ENCODE peak calls at places on chromosomes 3 and 15, in eight cellular contexts. One of them, this sample, is unnamed.

GRCh38 chr3:25861566-25861965 is 71.7 kb downstream of the OXSM start:
- DNase-seq in tibial artery: no peak
- DNase-seq in fibroblast of lung: no peak
- DNase-seq in cardiac fibroblast: no peak
- DNase-seq in fibroblast of villous mesenchyme: no peak
- DNase-seq in transverse colon: no peak
- DNase-seq in ovary: no peak
- DNase-seq in body of pancreas: no peak
- DNase-seq in this sample: no peak

GRCh38 chr15:100093211-100094126 is 248.3 kb downstream of the ADAMTS17 start:
- DNase-seq in body of pancreas: no peak
- DNase-seq in fibroblast of villous mesenchyme: peak; percentile 51
- DNase-seq in fibroblast of lung: peak; percentile 90
- DNase-seq in transverse colon: no peak
- DNase-seq in tibial artery: no peak
- DNase-seq in cardiac fibroblast: peak; percentile 28
- DNase-seq in ovary: no peak
- DNase-seq in this sample: no peak

GRCh38 chr15:29472901-29473423 is 203.3 kb upstream of the NSMCE3 start:
- DNase-seq in ovary: no peak
- DNase-seq in cardiac fibroblast: no peak
- DNase-seq in fibroblast of villous mesenchyme: no peak
- DNase-seq in fibroblast of lung: no peak
- DNase-seq in transverse colon: no peak
- DNase-seq in tibial artery: no peak
- DNase-seq in body of pancreas: no peak
- DNase-seq in this sample: no peak

GRCh38 chr15:80888846-80889245 is 100.8 kb downstream of the MESD start:
- DNase-seq in ovary: no peak
- DNase-seq in transverse colon: no peak
- DNase-seq in tibial artery: no peak
- DNase-seq in body of pancreas: no peak
- DNase-seq in fibroblast of lung: no peak
- DNase-seq in fibroblast of villous mesenchyme: no peak
- DNase-seq in cardiac fibroblast: no peak
- DNase-seq in this sample: no peak

GRCh38 chr3:12175844-12176453 is 17.2 kb upstream of the TIMP4 start:
- DNase-seq in fibroblast of lung: peak; percentile 33
- DNase-seq in ovary: peak; percentile 53
- DNase-seq in tibial artery: peak; percentile 71
- DNase-seq in body of pancreas: peak; percentile 64
- DNase-seq in fibroblast of villous mesenchyme: peak; percentile 67
- DNase-seq in transverse colon: peak; percentile 67
- DNase-seq in cardiac fibroblast: peak; percentile 72
- DNase-seq in this sample: no peak

GRCh38 chr3:5151586-5151985 is 29.5 kb downstream of the ARL8B start:
- DNase-seq in body of pancreas: no peak
- DNase-seq in transverse colon: no peak
- DNase-seq in fibroblast of lung: no peak
- DNase-seq in cardiac fibroblast: no peak
- DNase-seq in tibial artery: no peak
- DNase-seq in ovary: no peak
- DNase-seq in fibroblast of villous mesenchyme: no peak
- DNase-seq in this sample: no peak

GRCh38 chr3:139260793-139261736 is 82.8 kb upstream of the MRPS22 start:
- DNase-seq in fibroblast of villous mesenchyme: no peak
- DNase-seq in transverse colon: no peak
- DNase-seq in ovary: no peak
- DNase-seq in tibial artery: no peak
- DNase-seq in cardiac fibroblast: no peak
- DNase-seq in body of pancreas: no peak
- DNase-seq in fibroblast of lung: no peak
- DNase-seq in this sample: no peak

GRCh38 chr3:193660698-193661400 is 67.8 kb downstream of the OPA1 start:
- DNase-seq in cardiac fibroblast: no peak
- DNase-seq in body of pancreas: no peak
- DNase-seq in fibroblast of lung: no peak
- DNase-seq in tibial artery: no peak
- DNase-seq in ovary: no peak
- DNase-seq in fibroblast of villous mesenchyme: no peak
- DNase-seq in transverse colon: no peak
- DNase-seq in this sample: no peak

GRCh38 chr15:84826369-84826823 is 9.2 kb downstream of the ALPK3 start:
- DNase-seq in transverse colon: peak; percentile 50
- DNase-seq in ovary: no peak
- DNase-seq in cardiac fibroblast: peak; percentile 15
- DNase-seq in body of pancreas: peak; percentile 75
- DNase-seq in fibroblast of lung: peak; percentile 6
- DNase-seq in fibroblast of villous mesenchyme: no peak
- DNase-seq in tibial artery: peak; percentile 65
- DNase-seq in this sample: no peak

GRCh38 chr15:100901702-100902435 is 17.3 kb upstream of the LRRK1 start:
- DNase-seq in tibial artery: no peak
- DNase-seq in fibroblast of villous mesenchyme: peak; percentile 23
- DNase-seq in body of pancreas: peak; percentile 40
- DNase-seq in fibroblast of lung: peak; percentile 40
- DNase-seq in ovary: peak; percentile 21
- DNase-seq in transverse colon: no peak
- DNase-seq in cardiac fibroblast: peak; percentile 33
- DNase-seq in this sample: no peak

GRCh38 chr3:66948041-66948440 is 50.1 kb upstream of the KBTBD8 start:
- DNase-seq in transverse colon: no peak
- DNase-seq in cardiac fibroblast: no peak
- DNase-seq in body of pancreas: no peak
- DNase-seq in fibroblast of villous mesenchyme: no peak
- DNase-seq in tibial artery: no peak
- DNase-seq in fibroblast of lung: no peak
- DNase-seq in ovary: no peak
- DNase-seq in this sample: no peak

GRCh38 chr3:103319912-103320311 is 885.1 kb downstream of the ZPLD1 start:
- DNase-seq in body of pancreas: no peak
- DNase-seq in cardiac fibroblast: no peak
- DNase-seq in tibial artery: no peak
- DNase-seq in fibroblast of lung: no peak
- DNase-seq in fibroblast of villous mesenchyme: no peak
- DNase-seq in ovary: no peak
- DNase-seq in transverse colon: no peak
- DNase-seq in this sample: no peak

GRCh38 chr3:172384836-172385235 is 63.4 kb downstream of the GHSR start:
- DNase-seq in cardiac fibroblast: no peak
- DNase-seq in tibial artery: no peak
- DNase-seq in fibroblast of lung: peak; percentile 13
- DNase-seq in body of pancreas: no peak
- DNase-seq in transverse colon: no peak
- DNase-seq in ovary: no peak
- DNase-seq in fibroblast of villous mesenchyme: no peak
- DNase-seq in this sample: no peak

GRCh38 chr15:52191207-52191606 is at the start of gene GNB5:
- DNase-seq in transverse colon: no peak
- DNase-seq in fibroblast of villous mesenchyme: no peak
- DNase-seq in fibroblast of lung: no peak
- DNase-seq in body of pancreas: no peak
- DNase-seq in cardiac fibroblast: no peak
- DNase-seq in tibial artery: no peak
- DNase-seq in ovary: no peak
- DNase-seq in this sample: no peak

GRCh38 chr3:151816091-151816604 is 2.2 kb downstream of the AADAC start:
- DNase-seq in tibial artery: no peak
- DNase-seq in ovary: no peak
- DNase-seq in transverse colon: peak; percentile 14
- DNase-seq in fibroblast of lung: peak; percentile 83
- DNase-seq in fibroblast of villous mesenchyme: peak; percentile 79
- DNase-seq in cardiac fibroblast: peak; percentile 69
- DNase-seq in body of pancreas: no peak
- DNase-seq in this sample: no peak

GRCh38 chr3:60435941-60436650 is 815.2 kb downstream of the FHIT start:
- DNase-seq in tibial artery: no peak
- DNase-seq in fibroblast of lung: no peak
- DNase-seq in transverse colon: no peak
- DNase-seq in fibroblast of villous mesenchyme: no peak
- DNase-seq in body of pancreas: no peak
- DNase-seq in cardiac fibroblast: no peak
- DNase-seq in ovary: no peak
- DNase-seq in this sample: no peak

GRCh38 chr3:116441652-116442051 is 3.6 kb downstream of the LSAMP start:
- DNase-seq in body of pancreas: no peak
- DNase-seq in ovary: no peak
- DNase-seq in cardiac fibroblast: no peak
- DNase-seq in fibroblast of villous mesenchyme: no peak
- DNase-seq in transverse colon: no peak
- DNase-seq in tibial artery: no peak
- DNase-seq in fibroblast of lung: peak; percentile 33
- DNase-seq in this sample: no peak
- H3K4me3 ChIP-seq in body of pancreas: no peak overlapping the region
- H3K4me3 ChIP-seq in ovary: no peak overlapping the region
- H3K4me3 ChIP-seq in cardiac fibroblast: no peak overlapping the region
- H3K4me3 ChIP-seq in fibroblast of villous mesenchyme: no peak overlapping the region
- H3K4me3 ChIP-seq in transverse colon: no peak overlapping the region
- H3K4me3 ChIP-seq in tibial artery: no peak overlapping the region
- H3K4me3 ChIP-seq in fibroblast of lung: no peak overlapping the region
- H3K4me3 ChIP-seq in this sample: no peak overlapping the region

DNA sequence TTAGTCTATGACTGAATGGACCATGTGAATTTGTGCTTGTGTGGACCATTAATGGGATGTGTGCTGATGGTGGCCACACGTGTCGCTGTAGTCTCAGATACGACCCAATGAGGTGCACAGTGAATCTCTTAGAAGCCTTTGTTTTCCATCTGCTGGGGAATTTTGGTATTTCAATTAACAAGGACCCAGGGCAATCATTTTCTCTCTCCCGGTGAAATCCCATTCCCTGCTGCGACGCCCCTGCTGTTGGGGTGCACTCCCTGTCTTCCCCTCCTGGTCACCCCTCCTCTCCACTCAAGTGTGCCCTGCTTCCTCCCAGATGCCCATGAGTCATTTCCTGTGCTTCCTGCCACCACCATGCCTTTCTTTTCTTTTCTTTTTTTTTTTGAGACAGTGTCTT is 32.7 kb downstream of the EBLN2 start:
- DNase-seq in fibroblast of lung: peak; percentile 23
- DNase-seq in ovary: no peak
- DNase-seq in transverse colon: no peak
- DNase-seq in cardiac fibroblast: no peak
- DNase-seq in tibial artery: no peak
- DNase-seq in fibroblast of villous mesenchyme: no peak
- DNase-seq in body of pancreas: no peak
- DNase-seq in this sample: peak; percentile 10
- TF ChIP-seq CTCF in fibroblast of lung: no peak
- TF ChIP-seq CTCF in ovary: no peak
- TF ChIP-seq CTCF in transverse colon: no peak
- TF ChIP-seq CTCF in cardiac fibroblast: peak; percentile 18
- TF ChIP-seq CTCF in tibial artery: no peak
- TF ChIP-seq CTCF in fibroblast of villous mesenchyme: no peak
- TF ChIP-seq CTCF in body of pancreas: no peak
- TF ChIP-seq CTCF in this sample: peak; percentile 24

DNA sequence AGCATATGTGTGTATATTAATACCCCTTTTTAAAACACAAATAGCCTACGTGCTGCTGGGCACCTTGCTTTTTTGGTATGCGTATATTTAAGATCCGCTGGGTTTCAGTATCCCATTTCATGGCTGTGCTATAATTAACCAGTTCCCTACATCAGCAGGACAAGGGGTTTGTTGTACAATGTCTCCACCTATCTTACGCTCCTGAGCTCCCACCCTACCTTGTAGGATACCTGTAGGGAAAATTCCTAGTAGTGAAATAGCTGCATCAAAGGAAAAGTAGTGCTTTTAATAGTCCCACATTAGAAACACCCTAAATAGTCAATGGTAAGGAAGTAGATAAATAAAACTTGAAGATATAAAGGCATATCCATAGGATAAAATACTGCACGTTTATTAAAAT is 1.4 kb downstream of the MAP6D1 start:
- DNase-seq in transverse colon: no peak
- DNase-seq in tibial artery: no peak
- DNase-seq in ovary: no peak
- DNase-seq in fibroblast of villous mesenchyme: no peak
- DNase-seq in fibroblast of lung: no peak
- DNase-seq in cardiac fibroblast: no peak
- DNase-seq in body of pancreas: no peak
- DNase-seq in this sample: no peak
- H3K4me3 ChIP-seq in transverse colon: no peak overlapping the region
- H3K4me3 ChIP-seq in tibial artery: no peak overlapping the region
- H3K4me3 ChIP-seq in ovary: no peak overlapping the region
- H3K4me3 ChIP-seq in fibroblast of villous mesenchyme: no peak overlapping the region
- H3K4me3 ChIP-seq in fibroblast of lung: peak overlapping the region; percentile 65
- H3K4me3 ChIP-seq in cardiac fibroblast: no peak overlapping the region
- H3K4me3 ChIP-seq in body of pancreas: no peak overlapping the region
- H3K4me3 ChIP-seq in this sample: no peak overlapping the region

GRCh38 chr15:58749532-58750337 is at the start of gene ADAM10:
- DNase-seq in tibial artery: peak; percentile 98
- DNase-seq in transverse colon: peak; percentile 99
- DNase-seq in ovary: peak; percentile 99
- DNase-seq in fibroblast of lung: peak; percentile 99
- DNase-seq in body of pancreas: peak; percentile 99
- DNase-seq in fibroblast of villous mesenchyme: peak; percentile 99
- DNase-seq in cardiac fibroblast: peak; percentile 99
- DNase-seq in this sample: peak; percentile 88
- TF ChIP-seq CTCF in tibial artery: no peak
- TF ChIP-seq CTCF in transverse colon: no peak
- TF ChIP-seq CTCF in ovary: no peak
- TF ChIP-seq CTCF in fibroblast of lung: no peak
- TF ChIP-seq CTCF in body of pancreas: no peak
- TF ChIP-seq CTCF in fibroblast of villous mesenchyme: no peak
- TF ChIP-seq CTCF in cardiac fibroblast: no peak
- TF ChIP-seq CTCF in this sample: no peak

DNA sequence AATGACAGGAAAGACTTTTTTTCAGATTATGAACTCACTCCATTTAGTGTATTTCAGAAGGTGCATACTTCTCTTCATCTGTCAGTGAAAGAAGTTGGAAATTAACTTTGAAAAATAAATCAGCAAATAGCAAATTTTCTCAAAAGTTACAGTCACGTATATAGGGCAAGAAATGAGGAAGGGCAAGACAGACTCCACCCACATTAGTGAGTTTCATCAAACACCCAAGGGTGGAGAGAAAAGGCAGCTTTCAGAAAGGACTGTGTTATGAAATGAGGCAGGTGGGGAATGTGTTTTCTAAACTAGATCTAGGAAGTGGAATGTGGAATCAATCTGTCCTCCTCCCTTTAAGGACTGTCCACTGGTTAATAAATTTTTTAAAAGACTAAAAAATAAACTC is 2.9 kb downstream of the SLC22A13 start:
- DNase-seq in ovary: no peak
- DNase-seq in tibial artery: no peak
- DNase-seq in body of pancreas: no peak
- DNase-seq in fibroblast of lung: no peak
- DNase-seq in cardiac fibroblast: no peak
- DNase-seq in transverse colon: no peak
- DNase-seq in fibroblast of villous mesenchyme: no peak
- DNase-seq in this sample: no peak
- H3K4me3 ChIP-seq in ovary: no peak overlapping the region
- H3K4me3 ChIP-seq in tibial artery: no peak overlapping the region
- H3K4me3 ChIP-seq in body of pancreas: no peak overlapping the region
- H3K4me3 ChIP-seq in fibroblast of lung: no peak overlapping the region
- H3K4me3 ChIP-seq in cardiac fibroblast: no peak overlapping the region
- H3K4me3 ChIP-seq in transverse colon: no peak overlapping the region
- H3K4me3 ChIP-seq in fibroblast of villous mesenchyme: no peak overlapping the region
- H3K4me3 ChIP-seq in this sample: no peak overlapping the region

GRCh38 chr3:50516048-50516871 is 12.8 kb upstream of the CACNA2D2 start:
- DNase-seq in fibroblast of lung: no peak
- DNase-seq in fibroblast of villous mesenchyme: peak; percentile 21
- DNase-seq in cardiac fibroblast: no peak
- DNase-seq in ovary: peak; percentile 60
- DNase-seq in body of pancreas: no peak
- DNase-seq in tibial artery: no peak
- DNase-seq in transverse colon: peak; percentile 22
- DNase-seq in this sample: no peak
- TF ChIP-seq CTCF in fibroblast of lung: no peak
- TF ChIP-seq CTCF in fibroblast of villous mesenchyme: no peak
- TF ChIP-seq CTCF in cardiac fibroblast: no peak
- TF ChIP-seq CTCF in ovary: no peak
- TF ChIP-seq CTCF in body of pancreas: no peak
- TF ChIP-seq CTCF in tibial artery: no peak
- TF ChIP-seq CTCF in transverse colon: no peak
- TF ChIP-seq CTCF in this sample: no peak